ENCODE peak calls at places on chromosomes 1 and 21, in four cellular contexts. O, I, U and G are unnamed samples.
A peak's percentile ranks its signal among the peaks of the same experiment; 100 is the strongest.

GRCh38 chr1:5953386-5953785 is 38.8 kb downstream of the NPHP4 start:
- DNase-seq in O (no peak), I (no peak), U (no peak), G (no peak)

GRCh38 chr1:210400043-210400840 is 71.5 kb downstream of the HHAT start:
- DNase-seq in O (peak; percentile 61), I (peak; percentile 15), U (peak; percentile 74), G (peak; percentile 33)

GRCh38 chr21:28272272-28272992 is 720.2 kb downstream of the LTN1 start:
- DNase-seq in O (no peak), I (no peak), U (no peak), G (no peak)

GRCh38 chr1:201646623-201647022 is 107.7 kb downstream of the NAV1 start:
- DNase-seq in O (no peak), I (no peak), U (no peak), G (no peak)

GRCh38 chr1:208791458-208791857 is 547.3 kb upstream of the PLXNA2 start:
- DNase-seq in O (no peak), I (no peak), U (no peak), G (no peak)

GRCh38 chr1:33273961-33274371 is 17.7 kb downstream of the ZNF362 start:
- DNase-seq in O (no peak), I (no peak), U (no peak), G (no peak)

GRCh38 chr21:33136898-33137502 is 67.1 kb downstream of the OLIG1 start:
- DNase-seq in O (no peak), I (no peak), U (no peak), G (no peak)

GRCh38 chr1:144551543-144552424 is 40.9 kb upstream of the PPIAL4F start:
- DNase-seq in O (peak; percentile 78), I (peak; percentile 32), U (peak; percentile 89), G (peak; percentile 57)

GRCh38 chr1:162019006-162019405 is 4.7 kb downstream of the OLFML2B start:
- DNase-seq in O (no peak), I (no peak), U (no peak), G (no peak)

DNA sequence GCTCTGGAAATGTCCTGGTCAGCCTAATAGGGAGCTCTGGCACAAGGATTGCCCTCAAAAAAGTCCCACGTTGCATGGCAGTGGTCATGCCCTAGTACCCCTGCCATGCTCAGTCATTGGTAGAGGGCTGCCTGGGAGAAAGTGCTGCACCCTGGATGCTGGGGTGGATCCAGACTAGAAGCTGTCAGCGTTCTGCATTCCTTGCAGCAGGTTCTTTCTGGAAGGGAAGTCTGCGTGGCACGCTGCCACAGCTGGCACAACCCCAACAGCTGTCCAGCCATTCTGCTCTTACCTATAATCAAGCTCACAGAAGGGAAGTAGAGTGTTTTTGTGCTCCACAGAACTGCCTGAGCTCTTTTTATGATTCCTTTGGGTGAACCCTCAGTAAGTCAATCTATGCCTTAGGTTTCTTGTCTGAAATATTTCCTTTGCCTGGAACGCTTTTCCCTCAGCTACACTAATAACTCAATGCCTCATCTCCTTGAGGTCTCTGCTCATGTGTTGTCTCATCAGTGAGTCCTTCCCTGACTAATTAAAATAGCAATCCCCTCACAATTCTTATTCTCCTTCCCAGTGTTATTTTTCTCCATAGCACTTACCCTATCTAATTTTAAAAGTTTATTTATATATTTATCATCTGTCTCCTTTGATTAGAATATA is 61.5 kb upstream of the JAK1 start:
- DNase-seq in O (no peak), I (no peak), U (no peak), G (peak; percentile 47)
- TF ChIP-seq SPI1 in O (no peak), I (no peak), U (no peak), G (peak; percentile 63)

DNA sequence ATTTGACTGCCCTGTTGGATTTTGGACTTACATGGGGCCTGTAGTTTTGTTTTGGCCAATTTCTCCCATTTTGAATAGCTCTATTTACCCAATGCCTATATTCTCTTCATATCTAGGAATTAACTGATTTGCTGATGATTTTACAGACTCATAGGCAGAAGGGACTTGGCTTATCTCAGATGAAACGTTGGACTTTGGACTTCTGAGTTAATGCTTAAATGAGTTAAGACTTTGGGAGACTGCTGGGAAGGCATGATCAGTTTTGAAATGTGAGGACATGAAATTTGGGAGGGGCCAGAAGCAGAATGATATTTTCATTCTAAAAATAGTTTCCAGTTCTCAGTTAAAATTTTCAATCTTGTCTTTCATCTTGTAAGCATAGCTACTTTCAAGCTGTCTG is 222.3 kb downstream of the COP1 start:
- DNase-seq in O (no peak), I (no peak), U (no peak), G (no peak)
- TF ChIP-seq SPI1 in O (no peak), I (no peak), U (no peak), G (no peak)

GRCh38 chr1:147897030-147897756 is 5.4 kb upstream of the GJA8 start:
- DNase-seq in O (no peak), I (no peak), U (no peak), G (no peak)
- TF ChIP-seq SPI1 in O (no peak), I (no peak), U (no peak), G (no peak)

DNA sequence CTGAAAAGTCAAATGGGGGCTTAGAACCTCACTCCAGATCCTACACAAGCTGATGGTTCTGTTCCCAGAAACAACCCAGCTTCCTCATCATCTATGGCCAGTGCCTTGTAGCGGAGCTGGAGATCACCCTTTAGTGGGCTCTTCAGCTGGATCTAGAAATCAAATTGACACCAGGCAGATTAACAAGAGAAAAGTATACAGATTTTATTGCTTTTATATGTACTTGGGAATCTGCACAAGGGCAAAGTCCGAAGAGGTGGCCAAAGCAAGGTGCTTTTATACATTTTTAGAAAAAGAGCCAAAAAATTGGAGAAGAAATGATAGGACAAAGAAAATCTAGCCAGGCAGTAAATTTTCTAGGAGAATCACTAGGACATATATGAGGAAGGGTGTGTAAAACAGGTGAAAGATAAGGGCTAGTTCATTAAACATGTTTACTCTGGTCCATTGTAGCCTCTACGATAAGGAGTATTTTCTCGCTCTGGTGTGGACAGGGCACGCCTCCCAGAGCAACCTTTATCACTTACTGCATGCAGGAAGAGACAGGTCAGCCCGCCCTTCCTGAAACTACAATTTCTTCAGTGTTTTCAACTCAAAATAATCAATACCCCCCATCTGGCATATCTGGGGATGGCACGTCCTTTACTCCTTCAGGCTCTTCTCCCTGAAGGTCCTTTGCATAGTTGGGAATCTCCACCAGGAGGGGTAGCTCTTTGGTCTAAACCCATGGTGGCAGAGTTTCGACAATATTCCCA is 14.0 kb upstream of the LGALS8 start:
- DNase-seq in O (peak; percentile 37), I (no peak), U (no peak), G (no peak)
- TF ChIP-seq SPI1 in O (no peak), I (no peak), U (no peak), G (no peak)

GRCh38 chr21:45970674-45971486 is 10.7 kb upstream of the COL6A1 start:
- DNase-seq in O (peak; percentile 83), I (no peak), U (no peak), G (peak; percentile 10)
- TF ChIP-seq SPI1 in O (no peak), I (no peak), U (no peak), G (no peak)